ENCODE peak calls at places on chromosomes 16 and 17, in four cellular contexts. X is NT2/D1, Y is KBM-7, W is upper lobe of right lung. Q is an unnamed sample.

GRCh38 chr16:88691924-88692560 is 5.7 kb upstream of the SNAI3 start:
- DNase-seq in X (no peak), Y (peak; percentile 89), W (peak; percentile 91), Q (no peak)

GRCh38 chr17:78780852-78781338 is 1.2 kb downstream of the CYTH1 start:
- DNase-seq in Y (no peak), X (no peak), W (peak; percentile 68), Q (no peak)

GRCh38 chr16:66416136-66416535 is 11.0 kb upstream of the BEAN1 start:
- DNase-seq in X (no peak), W (no peak), Y (no peak), Q (peak; percentile 41)

GRCh38 chr16:84517366-84517765 is 12.9 kb upstream of the MEAK7 start:
- DNase-seq in Y (no peak), W (no peak), X (no peak), Q (peak; percentile 92)

GRCh38 chr17:19250421-19251141 is 13.4 kb downstream of the EPN2 start:
- DNase-seq in W (no peak), Y (no peak), X (no peak), Q (no peak)

GRCh38 chr17:43803758-43804157 is 23.5 kb downstream of the CFAP97D1 start:
- DNase-seq in W (no peak), Y (no peak), X (no peak), Q (no peak)

GRCh38 chr17:64773836-64774761 is 112.0 kb upstream of the SMURF2 start:
- DNase-seq in W (peak; percentile 92), Y (peak; percentile 47), X (peak; percentile 60), Q (no peak)

GRCh38 chr16:82782715-82783251 is 156.0 kb downstream of the CDH13 start:
- DNase-seq in X (peak; percentile 55), W (no peak), Y (no peak), Q (no peak)

GRCh38 chr16:85514601-85515318 is 98.4 kb upstream of the GSE1 start:
- DNase-seq in Y (no peak), W (peak; percentile 87), X (no peak), Q (peak; percentile 99)

GRCh38 chr17:50765454-50766221 is 1.7 kb downstream of the ANKRD40CL start:
- DNase-seq in W (no peak), Y (peak; percentile 79), X (no peak), Q (no peak)

GRCh38 chr17:17303010-17303846 is at the start of gene NT5M:
- DNase-seq in Y (peak; percentile 75), W (peak; percentile 90), X (no peak), Q (peak; percentile 74)

GRCh38 chr17:57480438-57481196 is 224.3 kb downstream of the MSI2 start:
- DNase-seq in Y (no peak), X (no peak), W (no peak), Q (peak; percentile 45)

GRCh38 chr16:66705790-66706505 is 9.4 kb upstream of the CMTM4 start:
- DNase-seq in Y (no peak), X (no peak), W (peak; percentile 81), Q (peak; percentile 71)

GRCh38 chr17:67617304-67617899 is 100.3 kb upstream of the NOL11 start:
- DNase-seq in Y (no peak), X (no peak), W (no peak), Q (no peak)

GRCh38 chr17:78117027-78117981 is 11.3 kb downstream of the TMC6 start:
- DNase-seq in W (peak; percentile 73), Y (no peak), X (no peak), Q (no peak)

GRCh38 chr17:82302991-82303943 is 14.1 kb downstream of the CD7 start:
- DNase-seq in W (peak; percentile 64), X (no peak), Y (no peak), Q (no peak)

GRCh38 chr16:27383511-27384243 is 18.3 kb upstream of the IL21R start:
- DNase-seq in X (no peak), W (peak; percentile 81), Y (peak; percentile 95), Q (no peak)

GRCh38 chr17:58136669-58137279 is 11.4 kb upstream of the OR4D1 start:
- DNase-seq in X (no peak), W (no peak), Y (no peak), Q (peak; percentile 42)

GRCh38 chr17:81511800-81512559 is 619 bp downstream of the ACTG1 start:
- DNase-seq in W (no peak), Y (no peak), X (no peak), Q (peak; percentile 51)

GRCh38 chr17:78132086-78132676 is 1.6 kb downstream of the TMC8 start:
- DNase-seq in Y (peak; percentile 67), W (peak; percentile 86), X (no peak), Q (no peak)

GRCh38 chr17:48894886-48895285 is 2.3 kb downstream of the ATP5MC1 start:
- DNase-seq in Y (no peak), W (no peak), X (no peak), Q (no peak)

GRCh38 chr16:2243031-2243528 is 6.8 kb downstream of the DNASE1L2 start:
- DNase-seq in Y (no peak), X (no peak), W (no peak), Q (no peak)

GRCh38 chr17:29526322-29526721 is 40.5 kb downstream of the ABHD15 start:
- DNase-seq in X (no peak), W (no peak), Y (no peak), Q (peak; percentile 92)

GRCh38 chr17:66547170-66547865 is 244.9 kb downstream of the PRKCA start:
- DNase-seq in Y (no peak), W (no peak), X (no peak), Q (no peak)

GRCh38 chr16:69182730-69183416 is 4.1 kb upstream of the SNTB2 start:
- DNase-seq in X (no peak), Y (no peak), W (no peak), Q (no peak)

GRCh38 chr17:22268214-22268911 is 576.0 kb downstream of the KCNJ18 start:
- DNase-seq in Y (no peak), W (peak; percentile 44), X (no peak), Q (peak; percentile 10)

GRCh38 chr17:40360091-40360490 is 4.4 kb downstream of the GJD3 start:
- DNase-seq in Y (no peak), X (no peak), W (no peak), Q (no peak)

GRCh38 chr17:2893422-2893914 is 97.2 kb downstream of the RAP1GAP2 start:
- DNase-seq in X (no peak), W (no peak), Y (no peak), Q (no peak)

GRCh38 chr16:58509256-58510096 is 5.8 kb upstream of the SETD6 start:
- DNase-seq in Y (no peak), X (no peak), W (peak; percentile 57), Q (no peak)